ENCODE peak calls at places on chromosomes 5 and 9, in four cellular contexts. S, M, P and Q are unnamed samples.

GRCh38 chr9:99811598-99812383 is 9.9 kb upstream of the NR4A3 start:
- DNase-seq in M (no peak), S (no peak), P (no peak), Q (no peak)

GRCh38 chr9:108377382-108377781 is 478.4 kb downstream of the ACTL7B start:
- DNase-seq in P (no peak), M (no peak), S (no peak), Q (no peak)

GRCh38 chr9:89463986-89464901 is 33.7 kb downstream of the SEMA4D start:
- DNase-seq in P (no peak), M (no peak), S (no peak), Q (no peak)

GRCh38 chr9:129889461-129889935 is 54.2 kb downstream of the USP20 start:
- DNase-seq in M (no peak), P (no peak), S (no peak), Q (no peak)

GRCh38 chr5:83767409-83767992 is 46.8 kb upstream of the HAPLN1 start:
- DNase-seq in M (no peak), S (no peak), P (peak; percentile 9), Q (no peak)

GRCh38 chr5:115391780-115392179 is 95.3 kb upstream of the CCDC112 start:
- DNase-seq in M (no peak), P (no peak), S (no peak), Q (no peak)

GRCh38 chr5:52491829-52492217 is 295.9 kb upstream of the ITGA1 start:
- DNase-seq in M (no peak), S (no peak), P (no peak), Q (no peak)

GRCh38 chr5:8952147-8952546 is 593.7 kb downstream of the SEMA5A start:
- DNase-seq in M (no peak), P (no peak), S (no peak), Q (no peak)

GRCh38 chr5:181039961-181040915 is at the start of gene BTNL9:
- DNase-seq in M (no peak), S (no peak), P (no peak), Q (no peak)

GRCh38 chr5:149420509-149421371 is 41.6 kb upstream of the IL17B start:
- DNase-seq in P (peak; percentile 97), S (peak; percentile 93), M (no peak), Q (no peak)

GRCh38 chr9:112680731-112681402 is 37.0 kb downstream of the INIP start:
- DNase-seq in P (no peak), M (no peak), S (no peak), Q (no peak)

GRCh38 chr9:89418112-89418872 is 79.6 kb downstream of the SEMA4D start:
- DNase-seq in S (no peak), M (no peak), P (no peak), Q (no peak)

GRCh38 chr9:127583605-127584053 is 28.4 kb upstream of the STXBP1 start:
- DNase-seq in P (peak; percentile 61), S (peak; percentile 77), M (no peak), Q (peak; percentile 92)

GRCh38 chr9:129040113-129040643 is 3.8 kb downstream of the MIGA2 start:
- DNase-seq in M (no peak), S (no peak), P (no peak), Q (no peak)

GRCh38 chr5:41071975-41072374 is 833 bp upstream of the MROH2B start:
- DNase-seq in P (peak; percentile 59), S (peak; percentile 21), M (no peak), Q (peak; percentile 40)

GRCh38 chr9:106066937-106067545 is 372.7 kb downstream of the TMEM38B start:
- DNase-seq in S (peak; percentile 2), M (no peak), P (no peak), Q (no peak)

GRCh38 chr5:36090033-36090432 is 23.4 kb upstream of the UGT3A2 start:
- DNase-seq in S (peak; percentile 39), M (no peak), P (peak; percentile 11), Q (peak; percentile 21)

GRCh38 chr5:154260224-154260859 is 69.8 kb downstream of the GALNT10 start:
- DNase-seq in P (no peak), M (no peak), S (peak; percentile 62), Q (no peak)

GRCh38 chr9:7226007-7226670 is 468.4 kb downstream of the KDM4C start:
- DNase-seq in M (no peak), P (no peak), S (no peak), Q (no peak)

GRCh38 chr9:123411191-123411590 is 55.2 kb downstream of the CRB2 start:
- DNase-seq in M (no peak), P (no peak), S (no peak), Q (no peak)

GRCh38 chr9:37157978-37158377 is 37.6 kb downstream of the ZCCHC7 start:
- DNase-seq in P (no peak), M (no peak), S (no peak), Q (no peak)

GRCh38 chr5:142360607-142361120 is 35.8 kb upstream of the SPRY4 start:
- DNase-seq in P (peak; percentile 55), S (peak; percentile 38), M (no peak), Q (no peak)

GRCh38 chr5:3303777-3304176 is 291.9 kb upstream of the IRX1 start:
- DNase-seq in M (no peak), P (no peak), S (peak; percentile 36), Q (no peak)

GRCh38 chr5:138942861-138943260 is 67.7 kb upstream of the LRRTM2 start:
- DNase-seq in P (no peak), S (no peak), M (no peak), Q (no peak)

GRCh38 chr5:147509710-147510651 is at the start of gene DPYSL3:
- DNase-seq in M (peak; percentile 74), P (peak; percentile 79), S (peak; percentile 82), Q (peak; percentile 70)

GRCh38 chr9:93080406-93080805 is 15.6 kb upstream of the CARD19 start:
- DNase-seq in M (no peak), P (no peak), S (no peak), Q (no peak)

GRCh38 chr9:3879731-3880493 is 354.1 kb upstream of the RFX3 start:
- DNase-seq in P (no peak), M (no peak), S (no peak), Q (peak; percentile 43)

GRCh38 chr5:34929720-34930526 is 564 bp downstream of the DNAJC21 start:
- DNase-seq in M (peak; percentile 92), S (peak; percentile 84), P (peak; percentile 77), Q (peak; percentile 81)

GRCh38 chr9:79682076-79682736 is 110.4 kb downstream of the TLE4 start:
- DNase-seq in P (no peak), M (no peak), S (no peak), Q (no peak)

GRCh38 chr5:124330595-124330994 is 415.8 kb downstream of the ZNF608 start:
- DNase-seq in S (no peak), M (no peak), P (no peak), Q (peak; percentile 42)

GRCh38 chr5:9361835-9362234 is 184.0 kb downstream of the SEMA5A start:
- DNase-seq in M (peak; percentile 24), S (peak; percentile 30), P (peak; percentile 84), Q (peak; percentile 66)

GRCh38 chr9:84331119-84331791 is 9.3 kb downstream of the SLC28A3 start:
- DNase-seq in S (peak; percentile 25), M (no peak), P (peak; percentile 42), Q (peak; percentile 68)

GRCh38 chr9:95017661-95018060 is 291.2 kb downstream of the AOPEP start:
- DNase-seq in M (no peak), P (peak; percentile 36), S (no peak), Q (peak; percentile 69)

GRCh38 chr9:11726659-11727058 is 966.5 kb upstream of the TYRP1 start:
- DNase-seq in M (no peak), S (no peak), P (no peak), Q (no peak)

GRCh38 chr9:91159664-91160121 is 202.0 kb downstream of the AUH start:
- DNase-seq in P (no peak), S (no peak), M (peak; percentile 65), Q (no peak)

DNA sequence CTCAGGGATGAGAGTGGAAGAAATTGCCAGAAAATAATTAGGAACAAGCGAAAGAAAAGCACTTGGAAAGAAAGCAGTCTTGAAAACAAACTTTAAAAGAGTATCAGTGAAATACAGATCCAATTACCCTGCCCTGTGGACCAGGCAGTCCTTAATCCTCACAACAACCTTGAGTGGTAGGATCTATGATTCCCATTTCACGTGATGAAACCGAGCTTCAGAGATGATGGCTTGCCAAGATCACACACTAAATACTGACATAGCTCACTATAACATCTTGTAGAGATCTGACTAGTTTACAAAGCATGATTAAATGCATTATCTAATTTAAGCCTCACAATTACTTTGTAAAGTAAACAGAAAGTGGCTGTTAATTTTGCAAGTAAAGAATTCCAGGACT is 55.5 kb upstream of the ABCA1 start:
- DNase-seq in S (no peak), P (no peak), M (no peak), Q (no peak)
- H3K4me3 ChIP-seq in S (no peak overlapping the region), P (no peak overlapping the region), M (no peak overlapping the region), Q (no peak overlapping the region)

GRCh38 chr9:85900504-85901201 is 40.3 kb upstream of the NAA35 start:
- DNase-seq in P (peak; percentile 47), S (peak; percentile 41), M (no peak), Q (peak; percentile 12)
- TF ChIP-seq CTCF in P (peak; percentile 87), S (peak; percentile 83), M (peak; percentile 45), Q (peak; percentile 59)

DNA sequence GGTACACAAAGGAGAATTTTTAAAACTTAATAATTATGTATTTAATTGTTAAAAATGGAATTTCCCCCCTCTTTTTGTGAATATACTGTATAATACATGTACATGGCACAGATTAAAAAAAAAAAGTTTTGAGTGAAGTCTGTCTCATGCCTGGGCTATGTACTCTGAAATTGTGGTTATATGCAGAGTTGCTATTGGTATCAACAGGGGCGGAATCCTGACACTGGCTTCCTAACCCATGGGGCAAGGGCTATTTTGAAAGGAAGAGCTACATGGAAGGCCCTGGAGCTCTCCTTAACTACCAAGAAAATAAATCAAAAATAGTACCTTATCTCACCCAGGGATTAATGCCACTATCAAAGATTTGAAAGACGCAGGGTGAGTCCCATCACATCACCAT is 865 bp upstream of the FAM193B start:
- DNase-seq in P (no peak), S (no peak), M (no peak), Q (no peak)
- H3K4me3 ChIP-seq in P (no peak overlapping the region), S (no peak overlapping the region), M (peak overlapping the region; percentile 92), Q (no peak overlapping the region)

GRCh38 chr5:143972068-143972467 is 160.1 kb downstream of the HMHB1 start:
- DNase-seq in P (no peak), S (no peak), M (no peak), Q (no peak)

GRCh38 chr5:143964919-143965318 is 153.0 kb downstream of the HMHB1 start:
- DNase-seq in M (no peak), S (no peak), P (peak; percentile 14), Q (no peak)

GRCh38 chr5:143966280-143966679 is 154.3 kb downstream of the HMHB1 start:
- DNase-seq in P (no peak), M (no peak), S (no peak), Q (no peak)

DNA sequence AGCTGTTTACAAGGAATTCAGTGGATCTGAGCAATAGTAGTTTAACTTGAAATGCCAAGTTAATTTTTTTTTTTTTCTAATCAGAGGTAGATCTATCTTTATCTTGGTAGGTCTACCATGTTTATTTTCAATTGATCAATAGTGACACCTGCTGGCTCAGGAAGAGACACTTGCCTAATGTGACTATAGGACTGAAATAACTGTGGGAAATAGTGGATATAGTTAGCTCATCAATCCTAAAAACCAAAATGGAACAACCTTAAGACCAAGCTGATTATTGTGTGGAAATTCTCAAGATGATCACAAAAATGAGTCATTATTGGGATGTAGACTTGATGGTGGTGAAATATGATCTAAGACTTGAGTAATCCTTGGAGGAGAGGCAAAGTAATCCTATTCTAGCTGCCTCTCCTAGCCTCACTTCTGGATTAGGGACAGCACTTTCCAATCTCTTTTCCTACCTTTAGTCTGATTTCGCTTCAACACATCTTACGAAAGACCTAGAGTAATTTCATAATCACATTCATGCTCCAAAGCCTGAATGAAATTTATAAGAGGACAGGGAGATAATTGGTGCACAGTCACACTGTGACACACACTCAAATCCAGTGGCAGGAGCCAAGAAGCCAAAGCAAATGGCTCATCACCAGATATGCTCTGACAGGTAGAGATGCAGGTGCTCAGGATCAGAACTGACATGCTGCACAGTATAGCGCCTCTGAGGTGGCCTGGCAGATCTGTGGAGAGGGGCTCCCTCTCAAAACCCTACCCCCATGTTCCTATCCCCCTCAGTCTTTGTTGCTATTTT is 156.3 kb downstream of the HMHB1 start:
- DNase-seq in S (peak; percentile 94), M (no peak), P (peak; percentile 73), Q (peak; percentile 70)
- TF ChIP-seq CTCF in S (peak; percentile 61), M (peak; percentile 58), P (peak; percentile 41), Q (peak; percentile 39)